ENCODE peak calls at places on chromosomes 6 and 20, in seven cellular contexts. K is endothelial cell of umbilical vein, T is HepG2, O is H9, R is neuronal stem cell, Z is fibroblast of lung, M is IMR-90. F is an unnamed sample.

GRCh38 chr6:32840604-32841246 is 2.2 kb upstream of the TAP2 start:
- DNase-seq in K (no peak), T (no peak), O (no peak), R (no peak), Z (no peak), M (no peak), F (no peak)

GRCh38 chr6:138162104-138162946 is 586 bp downstream of the ARFGEF3 start:
- DNase-seq in K (peak; percentile 30), T (no peak), O (peak; percentile 40), R (no peak), Z (peak; percentile 4), M (no peak), F (no peak)

GRCh38 chr6:93468291-93468690 is 48.9 kb upstream of the EPHA7 start:
- DNase-seq in K (no peak), T (no peak), O (no peak), R (peak; percentile 73), Z (peak; percentile 65), M (no peak), F (peak; percentile 51)

GRCh38 chr6:51855310-51856082 is 231.9 kb downstream of the PKHD1 start:
- DNase-seq in K (peak; percentile 32), T (peak; percentile 79), O (peak; percentile 57), R (peak; percentile 67), Z (peak; percentile 25), M (peak; percentile 67), F (peak; percentile 10)

GRCh38 chr6:167157867-167158266 is at the start of gene GPR31:
- DNase-seq in K (no peak), T (no peak), O (no peak), R (no peak), Z (no peak), M (no peak), F (no peak)

GRCh38 chr6:70705772-70706171 is 38.1 kb downstream of the SMAP1 start:
- DNase-seq in K (no peak), T (no peak), O (no peak), R (no peak), Z (no peak), M (no peak), F (no peak)

GRCh38 chr6:100491947-100492670 is 27.4 kb upstream of the SIM1 start:
- DNase-seq in K (no peak), T (no peak), O (no peak), R (no peak), Z (no peak), M (no peak), F (no peak)

GRCh38 chr6:27791182-27791939 is 120.8 kb downstream of the OR2B2 start:
- DNase-seq in K (peak; percentile 88), T (peak; percentile 76), O (peak; percentile 70), R (peak; percentile 56), Z (peak; percentile 79), M (peak; percentile 87), F (peak; percentile 69)

GRCh38 chr6:104957301-104958177 is 632 bp downstream of the LIN28B start:
- DNase-seq in K (no peak), T (peak; percentile 16), O (peak; percentile 72), R (peak; percentile 83), Z (no peak), M (no peak), F (no peak)

GRCh38 chr20:53981752-53982437 is 88.5 kb downstream of the BCAS1 start:
- DNase-seq in K (no peak), T (no peak), O (no peak), R (no peak), Z (peak; percentile 32), M (no peak), F (no peak)

GRCh38 chr6:137202078-137202477 is 17.1 kb downstream of the IFNGR1 start:
- DNase-seq in K (no peak), T (no peak), O (no peak), R (no peak), Z (no peak), M (no peak), F (no peak)

GRCh38 chr20:42186337-42186736 is 568.2 kb upstream of the CHD6 start:
- DNase-seq in K (no peak), T (no peak), O (no peak), R (no peak), Z (no peak), M (no peak), F (no peak)

GRCh38 chr20:47448429-47448828 is 53.3 kb upstream of the NCOA3 start:
- DNase-seq in K (no peak), T (no peak), O (no peak), R (no peak), Z (no peak), M (no peak), F (no peak)

GRCh38 chr6:33785766-33786165 is 3.2 kb downstream of the LEMD2 start:
- DNase-seq in K (peak; percentile 77), T (no peak), O (no peak), R (no peak), Z (peak; percentile 84), M (peak; percentile 50), F (peak; percentile 80)

DNA sequence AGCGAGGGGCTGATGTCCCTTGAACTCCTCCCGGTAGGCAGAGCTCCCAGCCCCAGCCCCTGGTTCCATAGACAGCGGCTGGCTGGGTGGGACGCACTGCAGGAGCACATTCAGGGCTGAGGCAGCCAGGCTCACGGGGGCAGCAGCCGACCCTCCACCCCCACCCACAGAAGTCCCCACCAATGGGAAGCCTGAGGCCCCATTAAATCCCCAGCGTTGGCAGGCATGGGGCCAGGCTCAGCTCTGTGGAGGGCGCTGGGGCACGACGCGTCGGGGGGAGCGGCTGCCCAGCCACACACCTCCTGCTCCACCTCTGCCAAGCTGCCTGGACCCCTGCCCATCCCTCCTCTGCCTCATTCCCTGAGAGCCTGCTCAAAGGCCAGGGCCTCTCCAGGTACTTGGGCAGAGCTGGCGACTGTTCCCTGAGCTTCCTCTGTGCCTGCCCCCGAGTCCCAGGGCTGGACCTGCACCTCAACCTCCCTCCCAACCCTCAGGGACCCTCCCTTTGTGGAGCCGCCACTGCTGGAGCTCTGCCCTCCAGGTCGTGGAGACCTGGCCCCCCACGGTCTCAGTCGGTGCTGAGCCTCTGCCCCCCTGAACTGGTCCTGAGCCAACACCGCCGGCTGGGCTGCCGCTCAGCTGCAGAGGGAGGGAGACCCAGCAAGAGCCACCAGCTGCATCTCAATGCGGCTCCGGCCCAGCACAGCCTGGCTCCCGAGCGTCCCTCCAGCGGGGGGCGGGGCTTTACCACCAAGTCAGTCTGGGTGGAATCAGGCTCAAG is 9.1 kb downstream of the CHRNA4 start:
- DNase-seq in K (no peak), T (no peak), O (peak; percentile 82), R (no peak), Z (no peak), M (no peak), F (no peak)
- H3K9ac ChIP-seq in K (no peak overlapping the region), T (no peak overlapping the region), O (no peak overlapping the region), R (peak overlapping the region; percentile 70), Z (no peak overlapping the region), M (no peak overlapping the region), F (no peak overlapping the region)

DNA sequence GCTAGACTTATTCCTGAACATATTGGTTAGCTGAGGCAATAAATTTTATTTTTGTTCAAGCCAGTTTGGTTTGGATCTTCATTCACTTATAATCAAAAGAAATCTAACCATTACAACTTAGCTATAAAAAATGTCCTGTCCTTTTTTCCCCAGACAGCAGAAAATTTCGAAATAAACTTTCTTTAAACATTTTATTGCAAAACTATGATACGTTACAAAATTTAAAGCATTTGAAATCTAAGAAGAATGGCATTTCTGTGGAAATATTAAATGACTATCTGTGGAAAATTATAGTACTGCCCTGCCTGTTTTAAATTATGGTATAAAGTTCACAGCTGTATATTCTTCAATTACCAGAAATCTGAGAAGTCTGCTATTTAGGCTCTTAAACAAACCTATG is 553.9 kb downstream of the COL12A1 start:
- DNase-seq in K (no peak), T (no peak), O (no peak), R (no peak), Z (no peak), M (peak; percentile 13), F (no peak)
- H3K9ac ChIP-seq in K (no peak overlapping the region), T (no peak overlapping the region), O (no peak overlapping the region), R (no peak overlapping the region), Z (no peak overlapping the region), M (no peak overlapping the region), F (no peak overlapping the region)

GRCh38 chr20:21162631-21163030 is 36.7 kb downstream of the KIZ start:
- DNase-seq in K (no peak), T (no peak), O (no peak), R (no peak), Z (no peak), M (no peak), F (no peak)

GRCh38 chr20:21156266-21156665 is 30.4 kb downstream of the KIZ start:
- DNase-seq in K (no peak), T (no peak), O (no peak), R (no peak), Z (peak; percentile 77), M (peak; percentile 77), F (peak; percentile 68)

GRCh38 chr20:21157006-21157405 is 31.1 kb downstream of the KIZ start:
- DNase-seq in K (no peak), T (no peak), O (no peak), R (no peak), Z (no peak), M (no peak), F (no peak)

GRCh38 chr20:21161926-21162325 is 36.0 kb downstream of the KIZ start:
- DNase-seq in K (no peak), T (no peak), O (no peak), R (no peak), Z (no peak), M (no peak), F (no peak)

DNA sequence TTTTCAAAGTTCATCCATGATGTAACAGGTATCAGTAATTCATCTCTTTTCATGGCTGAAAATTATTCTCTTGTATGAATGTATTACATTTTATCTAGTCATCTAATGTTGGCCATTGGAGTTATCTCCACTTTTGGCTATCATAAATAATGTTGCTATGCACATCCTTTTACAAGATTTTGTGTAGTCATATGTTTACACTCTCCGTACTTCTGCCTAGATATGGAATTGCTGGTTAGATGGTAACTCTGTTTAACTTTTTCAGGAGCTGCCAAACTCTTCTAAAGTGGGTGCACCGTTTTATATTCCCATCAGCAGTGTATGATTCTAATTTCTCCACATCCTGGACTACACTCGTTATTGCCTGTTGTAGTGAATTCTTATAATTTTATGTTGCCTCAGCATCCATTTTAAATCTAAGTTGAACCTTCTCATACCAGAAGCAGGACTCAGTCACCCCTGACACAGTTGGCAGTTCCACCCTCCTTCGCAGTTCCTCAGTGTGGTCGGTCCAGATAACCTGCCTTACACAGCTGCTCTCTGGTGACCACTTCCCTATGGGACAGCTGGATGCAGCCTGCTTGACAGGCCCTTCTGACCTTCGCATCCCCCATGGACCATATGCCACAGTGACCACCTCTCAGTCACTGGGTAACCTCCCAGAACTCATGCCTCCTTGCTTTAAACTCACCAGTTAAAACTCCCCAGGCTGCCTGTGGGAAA is 33.9 kb downstream of the KIZ start:
- DNase-seq in K (no peak), T (no peak), O (no peak), R (no peak), Z (no peak), M (peak; percentile 52), F (no peak)
- H3K9ac ChIP-seq in K (no peak overlapping the region), T (no peak overlapping the region), O (no peak overlapping the region), R (no peak overlapping the region), Z (no peak overlapping the region), M (no peak overlapping the region), F (no peak overlapping the region)

DNA sequence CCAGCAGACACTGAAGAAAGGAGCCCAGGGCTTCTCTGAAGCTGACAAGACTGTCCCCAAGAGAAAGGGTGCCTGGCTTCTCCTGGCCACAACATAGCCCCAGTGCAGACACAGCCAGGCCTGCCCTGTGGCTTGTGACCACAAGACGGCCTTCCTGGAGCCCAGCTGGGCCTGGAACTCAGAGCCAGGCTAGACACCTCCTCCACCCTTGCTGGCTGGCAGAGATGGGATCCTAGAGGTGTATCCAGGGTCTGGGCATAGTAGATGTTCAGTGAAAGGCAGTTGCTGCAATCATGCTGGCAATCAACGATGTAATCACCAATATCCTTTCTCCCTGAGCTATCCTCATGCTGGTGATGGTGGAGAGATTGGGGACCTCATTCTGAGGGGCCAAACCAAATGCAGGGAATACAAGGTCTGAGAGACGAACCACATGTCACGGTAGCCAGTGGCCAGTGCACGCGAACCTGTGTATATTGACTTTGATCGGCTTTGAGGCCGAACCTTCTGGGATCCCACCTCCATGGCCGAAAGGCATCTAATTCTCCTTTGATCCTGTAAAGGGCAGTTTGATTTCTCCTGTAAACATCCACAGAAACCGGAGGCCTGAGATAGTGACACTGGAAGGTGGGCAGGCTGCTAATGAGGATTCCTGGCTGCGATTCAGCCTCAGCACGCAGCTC is 115.2 kb downstream of the PSMB1 start:
- DNase-seq in K (no peak), T (no peak), O (peak; percentile 22), R (no peak), Z (peak; percentile 40), M (peak; percentile 14), F (peak; percentile 16)
- H3K9ac ChIP-seq in K (peak overlapping the region; percentile 65), T (no peak overlapping the region), O (no peak overlapping the region), R (no peak overlapping the region), Z (peak overlapping the region; percentile 67), M (peak overlapping the region; percentile 43), F (peak overlapping the region; percentile 81)